ENCODE peak calls at places on chromosomes 4 and X, in ten cellular contexts. H, C, M, N, L, Z, B, A, J and Y are unnamed samples.
A peak's percentile ranks its signal among the peaks of the same experiment; 100 is the strongest.

GRCh38 chrX:149302705-149303104 is 202.4 kb downstream of the IDS start:
- DNase-seq in H (no peak), C (no peak), M (no peak), N (no peak), L (no peak), Z (no peak), B (no peak), A (no peak), J (no peak), Y (no peak)

GRCh38 chr4:93299116-93299515 is 529.4 kb upstream of the ATOH1 start:
- DNase-seq in H (no peak), C (no peak), M (no peak), N (no peak), L (no peak), Z (no peak), B (no peak), A (no peak), J (no peak), Y (no peak)

GRCh38 chrX:149248073-149248625 is 257.0 kb downstream of the IDS start:
- DNase-seq in H (no peak), C (no peak), M (no peak), N (no peak), L (no peak), Z (peak; percentile 1), B (no peak), A (no peak), J (no peak), Y (no peak)

GRCh38 chr4:126445596-126445995 is 1130.8 kb downstream of the FAT4 start:
- DNase-seq in H (no peak), C (no peak), M (no peak), N (no peak), L (peak; percentile 1), Z (no peak), B (no peak), A (no peak), J (no peak), Y (no peak)

GRCh38 chr4:7650606-7651400 is 216.1 kb upstream of the PSAPL1 start:
- DNase-seq in H (peak; percentile 35), C (no peak), M (no peak), N (peak; percentile 17), L (peak; percentile 14), Z (peak; percentile 37), B (no peak), A (no peak), J (no peak), Y (no peak)

GRCh38 chrX:39163585-39163984 is 362.3 kb downstream of the MID1IP1 start:
- DNase-seq in H (no peak), C (no peak), M (no peak), N (no peak), L (no peak), Z (no peak), B (no peak), A (no peak), J (no peak), Y (no peak)

GRCh38 chrX:131729295-131729694 is 185.4 kb downstream of the OR13H1 start:
- DNase-seq in H (no peak), C (no peak), M (peak; percentile 68), N (no peak), L (no peak), Z (peak; percentile 91), B (peak; percentile 79), A (no peak), J (no peak), Y (no peak)

GRCh38 chr4:94519019-94519418 is 67.3 kb downstream of the PDLIM5 start:
- DNase-seq in H (no peak), C (no peak), M (no peak), N (no peak), L (no peak), Z (no peak), B (no peak), A (no peak), J (no peak), Y (no peak)

GRCh38 chrX:153685179-153685536 is 2.6 kb upstream of the SLC6A8 start:
- DNase-seq in H (no peak), C (no peak), M (no peak), N (no peak), L (no peak), Z (no peak), B (no peak), A (no peak), J (no peak), Y (no peak)

GRCh38 chrX:63889001-63889400 is 104.0 kb upstream of the ARHGEF9 start:
- DNase-seq in H (peak; percentile 85), C (no peak), M (peak; percentile 26), N (no peak), L (peak; percentile 71), Z (peak; percentile 2), B (no peak), A (no peak), J (no peak), Y (no peak)

GRCh38 chrX:24561121-24561520 is 86.0 kb downstream of the PCYT1B start:
- DNase-seq in H (peak; percentile 20), C (no peak), M (peak; percentile 4), N (peak; percentile 19), L (peak; percentile 36), Z (peak; percentile 22), B (no peak), A (no peak), J (no peak), Y (no peak)

GRCh38 chr4:187171731-187172339 is 448.2 kb upstream of the FAT1 start:
- DNase-seq in H (peak; percentile 8), C (no peak), M (peak; percentile 63), N (no peak), L (peak; percentile 76), Z (no peak), B (no peak), A (no peak), J (no peak), Y (no peak)

GRCh38 chr4:77538144-77538543 is 67.5 kb upstream of the CXCL13 start:
- DNase-seq in H (peak; percentile 42), C (no peak), M (peak; percentile 34), N (peak; percentile 85), L (peak; percentile 60), Z (peak; percentile 49), B (no peak), A (no peak), J (no peak), Y (no peak)

GRCh38 chrX:7330971-7331746 is 183.2 kb upstream of the PUDP start:
- DNase-seq in H (peak; percentile 88), C (no peak), M (peak; percentile 74), N (peak; percentile 55), L (peak; percentile 89), Z (peak; percentile 91), B (no peak), A (no peak), J (no peak), Y (no peak)

GRCh38 chrX:140503230-140503585 is 1.7 kb downstream of the SOX3 start:
- DNase-seq in H (no peak), C (no peak), M (no peak), N (no peak), L (no peak), Z (no peak), B (no peak), A (no peak), J (no peak), Y (no peak)

GRCh38 chr4:174873931-174874330 is 44.2 kb upstream of the ADAM29 start:
- DNase-seq in H (peak; percentile 3), C (no peak), M (no peak), N (no peak), L (peak; percentile 18), Z (peak; percentile 7), B (no peak), A (no peak), J (no peak), Y (no peak)

GRCh38 chr4:152325831-152326230 is 210.1 kb downstream of the FBXW7 start:
- DNase-seq in H (no peak), C (no peak), M (no peak), N (no peak), L (no peak), Z (no peak), B (no peak), A (no peak), J (no peak), Y (no peak)

GRCh38 chr4:8553216-8553615 is 27.0 kb upstream of the GPR78 start:
- DNase-seq in H (no peak), C (no peak), M (no peak), N (no peak), L (no peak), Z (no peak), B (no peak), A (no peak), J (no peak), Y (no peak)

GRCh38 chr4:155441475-155441874 is 64.7 kb upstream of the MAP9 start:
- DNase-seq in H (no peak), C (no peak), M (no peak), N (no peak), L (no peak), Z (no peak), B (no peak), A (no peak), J (no peak), Y (no peak)

GRCh38 chrX:119121341-119121740 is 6.3 kb downstream of the KIAA1210 start:
- DNase-seq in H (no peak), C (no peak), M (peak; percentile 22), N (peak; percentile 47), L (peak; percentile 75), Z (peak; percentile 34), B (no peak), A (no peak), J (no peak), Y (no peak)

GRCh38 chr4:123361195-123361861 is 35.3 kb upstream of the SPRY1 start:
- DNase-seq in H (peak; percentile 69), C (no peak), M (peak; percentile 60), N (peak; percentile 90), L (peak; percentile 71), Z (peak; percentile 89), B (no peak), A (no peak), J (no peak), Y (no peak)

GRCh38 chr4:173448557-173448918 is 49.6 kb upstream of the SCRG1 start:
- DNase-seq in H (no peak), C (no peak), M (peak; percentile 22), N (no peak), L (peak; percentile 36), Z (peak; percentile 30), B (no peak), A (no peak), J (no peak), Y (no peak)

GRCh38 chr4:148445071-148445902 is 3.1 kb upstream of the NR3C2 start:
- DNase-seq in H (peak; percentile 5), C (peak; percentile 79), M (no peak), N (no peak), L (peak; percentile 42), Z (no peak), B (peak; percentile 58), A (peak; percentile 56), J (peak; percentile 70), Y (peak; percentile 60)

GRCh38 chrX:136259543-136259942 is 8.3 kb upstream of the MAP7D3 start:
- DNase-seq in H (peak; percentile 80), C (peak; percentile 2), M (peak; percentile 10), N (peak; percentile 79), L (peak; percentile 73), Z (peak; percentile 73), B (no peak), A (no peak), J (no peak), Y (no peak)

GRCh38 chrX:154719132-154719675 is 31.7 kb downstream of the GAB3 start:
- DNase-seq in H (peak; percentile 40), C (peak; percentile 66), M (no peak), N (peak; percentile 72), L (peak; percentile 72), Z (peak; percentile 74), B (no peak), A (no peak), J (no peak), Y (peak; percentile 15)

GRCh38 chr4:43457866-43458265 is 565.4 kb downstream of the GRXCR1 start:
- DNase-seq in H (peak; percentile 24), C (no peak), M (no peak), N (no peak), L (peak; percentile 3), Z (peak; percentile 48), B (no peak), A (no peak), J (no peak), Y (no peak)

GRCh38 chr4:128775916-128776315 is 33.6 kb upstream of the JADE1 start:
- DNase-seq in H (no peak), C (no peak), M (no peak), N (no peak), L (no peak), Z (no peak), B (no peak), A (no peak), J (no peak), Y (no peak)

GRCh38 chr4:164212134-164212533 is 541.8 kb upstream of the SMIM31 start:
- DNase-seq in H (no peak), C (no peak), M (no peak), N (no peak), L (peak; percentile 7), Z (no peak), B (no peak), A (no peak), J (no peak), Y (no peak)